ENCODE peak calls at places on chromosomes 6 and 20, in six cellular contexts. W is cardiac muscle cell, J is prostate gland, L is PC-9, X is lower lobe of right lung, D is K562. K is an unnamed sample.

GRCh38 chr20:1897486-1897885 is 2.3 kb downstream of the SIRPA start:
- DNase-seq in L (no peak), W (no peak), D (no peak), J (no peak), X (no peak), K (no peak)

GRCh38 chr20:18638768-18639167 is 50.9 kb downstream of the DTD1 start:
- DNase-seq in D (no peak), L (no peak), X (no peak), J (no peak), W (no peak), K (no peak)

GRCh38 chr6:167839343-167839742 is 12.6 kb downstream of the AFDN start:
- DNase-seq in L (no peak), W (no peak), J (no peak), X (no peak), D (no peak), K (no peak)

GRCh38 chr6:167303660-167304625 is 12.8 kb downstream of the UNC93A start:
- DNase-seq in X (no peak), J (no peak), W (no peak), D (no peak), L (no peak), K (no peak)

GRCh38 chr6:11667876-11668275 is 110.7 kb downstream of the ADTRP start:
- DNase-seq in D (no peak), L (no peak), J (no peak), W (no peak), X (no peak), K (no peak)

GRCh38 chr6:83536034-83536646 is 23.8 kb downstream of the PRSS35 start:
- DNase-seq in L (peak; percentile 34), J (no peak), D (peak; percentile 46), W (peak; percentile 69), X (no peak), K (peak; percentile 49)

GRCh38 chr20:10731190-10731955 is 57.6 kb upstream of the JAG1 start:
- DNase-seq in W (no peak), X (no peak), J (no peak), D (no peak), L (no peak), K (no peak)

GRCh38 chr6:43798688-43799444 is 28.9 kb downstream of the VEGFA start:
- DNase-seq in X (peak; percentile 90), W (peak; percentile 74), L (peak; percentile 97), J (no peak), D (peak; percentile 85), K (no peak)

GRCh38 chr6:166595949-166596348 is 9.5 kb upstream of the RAMACL start:
- DNase-seq in J (no peak), X (no peak), D (no peak), W (no peak), L (no peak), K (no peak)

GRCh38 chr6:25487012-25487411 is 165.0 kb upstream of the SCGN start:
- DNase-seq in L (no peak), J (no peak), D (no peak), X (no peak), W (no peak), K (no peak)

GRCh38 chr20:61356171-61356570 is 104.1 kb downstream of the CDH4 start:
- DNase-seq in J (no peak), W (no peak), D (no peak), X (no peak), L (no peak), K (no peak)

GRCh38 chr20:61355585-61355984 is 103.5 kb downstream of the CDH4 start:
- DNase-seq in W (no peak), L (no peak), D (no peak), J (no peak), X (no peak), K (no peak)

GRCh38 chr20:61353996-61354390 is 101.9 kb downstream of the CDH4 start:
- DNase-seq in J (no peak), L (no peak), D (no peak), X (no peak), W (no peak), K (no peak)

GRCh38 chr20:61354501-61354900 is 102.4 kb downstream of the CDH4 start:
- DNase-seq in X (no peak), W (no peak), J (no peak), L (no peak), D (no peak), K (no peak)

DNA sequence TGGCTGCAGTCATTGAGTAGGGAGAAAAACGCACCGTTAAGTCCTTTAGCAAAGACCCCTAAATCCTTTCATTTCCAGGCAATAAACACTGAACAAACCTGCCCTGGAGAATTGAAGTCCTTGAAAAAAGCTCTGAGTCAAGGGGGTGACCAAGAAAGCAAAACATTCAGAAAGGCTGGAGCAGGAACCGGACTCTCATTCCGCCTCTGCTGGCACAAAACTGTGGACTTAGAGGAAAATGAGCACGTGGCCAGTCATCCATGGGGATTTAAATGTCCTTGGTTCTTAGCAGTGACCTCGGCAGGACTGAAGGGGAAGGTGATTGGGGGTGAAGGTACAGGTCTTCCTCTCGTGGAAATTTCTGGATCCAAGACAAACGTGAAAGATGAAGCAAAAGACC is 103.0 kb downstream of the CDH4 start:
- DNase-seq in W (no peak), L (no peak), J (no peak), D (no peak), X (no peak), K (no peak)
- H3K4me1 ChIP-seq in W (no peaks in the 10 kb centered on the region), L (no peaks in the 10 kb centered on the region), J (no peaks in the 10 kb centered on the region), D (no peaks in the 10 kb centered on the region), X (no peaks in the 10 kb centered on the region), K (no peaks in the 10 kb centered on the region)

GRCh38 chr20:38766071-38766470 is 17.8 kb downstream of the ACTR5 start:
- DNase-seq in X (no peak), L (no peak), D (no peak), W (no peak), J (no peak), K (no peak)
- H3K36me3 ChIP-seq in X (peaks cover 99% of the 10 kb centered on the region), L (peaks cover 21% of the 10 kb centered on the region), D (peaks cover 75% of the 10 kb centered on the region), W (peaks cover 7% of the 10 kb centered on the region), J (no peaks in the 10 kb centered on the region), K (peaks cover 33% of the 10 kb centered on the region)

GRCh38 chr20:59028812-59029211 is 3.3 kb downstream of the ATP5F1E start:
- DNase-seq in W (no peak), D (no peak), J (no peak), L (no peak), X (no peak), K (no peak)
- H3K4me1 ChIP-seq in W (peaks cover 24% of the 10 kb centered on the region), D (peaks cover 24% of the 10 kb centered on the region), J (peaks cover 7% of the 10 kb centered on the region), L (peaks cover 45% of the 10 kb centered on the region), X (peaks cover 52% of the 10 kb centered on the region), K (peaks cover 40% of the 10 kb centered on the region)

DNA sequence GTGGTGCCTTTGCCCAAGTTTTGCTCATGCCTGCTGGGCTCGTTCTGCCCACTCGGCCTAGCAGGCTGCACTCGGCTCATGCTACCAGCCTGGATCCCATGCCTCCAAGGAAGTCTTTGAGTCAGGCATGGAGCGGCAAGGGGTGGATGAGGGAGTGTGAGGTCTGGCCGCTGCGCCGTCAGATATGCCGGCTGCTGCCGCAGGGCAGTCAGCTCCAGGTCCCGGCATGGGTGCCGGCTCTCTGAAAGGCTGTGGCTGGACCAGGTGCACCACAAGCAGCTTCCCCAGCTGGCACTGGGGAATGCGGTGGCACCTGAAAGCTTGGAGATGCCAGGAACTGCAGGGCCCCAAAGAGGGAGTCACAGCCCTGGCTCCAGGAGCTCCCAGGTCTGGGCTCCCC is 75.5 kb downstream of the GPR63 start:
- DNase-seq in W (no peak), X (no peak), L (no peak), D (no peak), J (no peak), K (no peak)
- H3K36me3 ChIP-seq in W (no peaks in the 10 kb centered on the region), X (no peaks in the 10 kb centered on the region), L (no peaks in the 10 kb centered on the region), D (no peaks in the 10 kb centered on the region), J (no peaks in the 10 kb centered on the region), K (no peaks in the 10 kb centered on the region)

GRCh38 chr20:57707849-57708693 is 1.7 kb downstream of the PMEPA1 start:
- DNase-seq in J (peak; percentile 59), W (peak; percentile 24), D (no peak), L (no peak), X (no peak), K (no peak)
- H3K4me1 ChIP-seq in J (no peaks in the 10 kb centered on the region), W (peaks cover 11% of the 10 kb centered on the region), D (no peaks in the 10 kb centered on the region), L (peaks cover 63% of the 10 kb centered on the region), X (peaks cover 35% of the 10 kb centered on the region), K (peaks cover 3% of the 10 kb centered on the region)

K was measured in HAP-1.